ENCODE peak calls at places on chromosomes 11 and 22, in ten cellular contexts. D is Peyer's patch, H is ascending aorta, S is K562, C is right cardiac atrium, K is small intestine, J is esophagus muscularis mucosa, Z is GM23338, L is DND-41, X is heart left ventricle. I is an unnamed sample.
A peak's percentile ranks its signal among the peaks of the same experiment; 100 is the strongest.

GRCh38 chr11:21229224-21229623 is 559.8 kb downstream of the NELL1 start:
- DNase-seq in D (no peak), H (no peak), S (no peak), C (no peak), K (no peak), J (no peak), Z (no peak), L (no peak), X (no peak), I (no peak)

GRCh38 chr11:69261116-69261515 is 32.8 kb upstream of the MYEOV start:
- DNase-seq in D (no peak), H (no peak), S (no peak), C (no peak), K (no peak), J (no peak), Z (no peak), L (no peak), X (no peak), I (no peak)

GRCh38 chr11:8260202-8260996 is 3.3 kb downstream of the LMO1 start:
- DNase-seq in D (peak; percentile 26), H (no peak), S (no peak), C (no peak), K (no peak), J (no peak), Z (no peak), L (no peak), X (no peak), I (no peak)

GRCh38 chr11:20909995-20910726 is 240.8 kb downstream of the NELL1 start:
- DNase-seq in D (no peak), H (no peak), S (no peak), C (peak; percentile 22), K (no peak), J (no peak), Z (no peak), L (no peak), X (no peak), I (no peak)

GRCh38 chr11:64876226-64876750 is 2.1 kb downstream of the EHD1 start:
- DNase-seq in D (no peak), H (no peak), S (no peak), C (no peak), K (no peak), J (no peak), Z (no peak), L (no peak), X (no peak), I (no peak)

GRCh38 chr11:20226936-20227335 is 66.7 kb upstream of the DBX1 start:
- DNase-seq in D (no peak), H (no peak), S (no peak), C (no peak), K (no peak), J (no peak), Z (no peak), L (no peak), X (no peak), I (no peak)

GRCh38 chr22:34847072-34847471 is 218.9 kb upstream of the ISX start:
- DNase-seq in D (no peak), H (no peak), S (no peak), C (no peak), K (no peak), J (no peak), Z (no peak), L (no peak), X (no peak), I (no peak)

GRCh38 chr11:12702999-12703453 is 28.8 kb downstream of the TEAD1 start:
- DNase-seq in D (no peak), H (no peak), S (no peak), C (no peak), K (no peak), J (no peak), Z (no peak), L (no peak), X (no peak), I (no peak)

GRCh38 chr11:120564573-120565301 is 53.2 kb downstream of the GRIK4 start:
- DNase-seq in D (no peak), H (no peak), S (peak; percentile 5), C (peak; percentile 86), K (no peak), J (no peak), Z (peak; percentile 46), L (no peak), X (peak; percentile 51), I (peak; percentile 84)

GRCh38 chr22:24583221-24583971 is 9.5 kb downstream of the LRRC75B start:
- DNase-seq in D (no peak), H (no peak), S (no peak), C (peak; percentile 89), K (no peak), J (no peak), Z (no peak), L (no peak), X (no peak), I (peak; percentile 22)

DNA sequence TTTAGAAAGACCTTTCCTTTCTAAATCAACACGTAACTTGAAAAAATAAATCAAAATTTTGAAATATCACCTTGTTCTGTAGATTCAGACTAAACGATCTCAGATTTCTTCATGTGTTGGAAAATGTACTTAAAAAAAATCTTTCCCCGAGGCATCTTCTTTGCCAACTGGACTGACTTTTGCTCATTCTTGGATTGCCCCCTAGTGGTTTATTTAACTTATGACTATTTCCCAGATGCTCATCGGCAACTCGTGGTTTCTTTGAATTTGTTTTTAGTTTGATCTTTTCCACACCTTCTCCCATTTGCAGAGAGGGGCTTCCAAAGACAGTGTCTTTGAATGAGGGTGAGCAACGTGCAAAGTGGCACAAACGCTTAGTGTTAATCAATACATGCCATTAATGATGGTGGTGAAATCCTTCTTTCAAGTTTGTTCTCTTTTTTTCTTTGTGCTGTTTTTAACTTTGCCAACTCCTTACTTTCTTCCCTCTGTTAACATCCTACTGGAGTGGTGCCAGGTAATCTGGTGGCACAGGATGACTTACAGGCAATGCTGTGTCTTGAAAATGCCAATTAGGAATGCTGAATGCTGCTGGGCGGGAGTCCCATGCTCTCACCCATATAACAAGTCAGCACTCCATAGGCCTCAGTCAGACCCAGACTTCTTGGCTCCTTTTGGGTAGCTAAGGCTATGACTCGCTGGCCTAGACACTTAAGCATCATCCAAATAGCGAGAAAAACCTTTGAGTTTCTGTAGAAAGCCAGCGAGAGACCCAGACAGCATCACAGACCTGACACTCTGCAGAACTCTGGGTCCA is 18.3 kb downstream of the PRSS23 start:
- DNase-seq in D (no peak), H (no peak), S (peak; percentile 64), C (no peak), K (peak; percentile 59), J (no peak), Z (peak; percentile 85), L (peak; percentile 7), X (no peak), I (peak; percentile 49)
- H3K4me3 ChIP-seq in D (no peak overlapping the region), H (no peak overlapping the region), S (no peak overlapping the region), C (no peak overlapping the region), K (no peak overlapping the region), J (no peak overlapping the region), Z (no peak overlapping the region), L (no peak overlapping the region), X (no peak overlapping the region), I (no peak overlapping the region)

GRCh38 chr11:118144301-118144701 is 8.3 kb downstream of the SCN4B start:
- DNase-seq in D (no peak), H (no peak), S (no peak), C (no peak), K (no peak), J (no peak), Z (no peak), L (no peak), X (peak; percentile 53), I (no peak)
- H3K27me3 ChIP-seq in D (no peaks in the 10 kb centered on the region), H (no peaks in the 10 kb centered on the region), S (peaks cover 56% of the 10 kb centered on the region), C (no peaks in the 10 kb centered on the region), K (peaks cover 1% of the 10 kb centered on the region), J (peaks cover 49% of the 10 kb centered on the region), Z (peaks cover 62% of the 10 kb centered on the region), L (peaks cover 54% of the 10 kb centered on the region), X (no peaks in the 10 kb centered on the region), I (peaks cover 42% of the 10 kb centered on the region)

GRCh38 chr11:46697723-46698122 is 2.7 kb downstream of the ARHGAP1 start:
- DNase-seq in D (no peak), H (no peak), S (no peak), C (no peak), K (no peak), J (no peak), Z (no peak), L (no peak), X (no peak), I (no peak)
- H3K4me3 ChIP-seq in D (no peak overlapping the region), H (no peak overlapping the region), S (no peak overlapping the region), C (no peak overlapping the region), K (no peak overlapping the region), J (peak overlapping the region; percentile 1), Z (no peak overlapping the region), L (no peak overlapping the region), X (peak overlapping the region; percentile 6), I (no peak overlapping the region)

GRCh38 chr22:38944653-38945052 is 12.8 kb upstream of the APOBEC3A start:
- DNase-seq in D (no peak), H (no peak), S (no peak), C (no peak), K (peak; percentile 18), J (no peak), Z (no peak), L (no peak), X (no peak), I (no peak)
- H3K27me3 ChIP-seq in D (no peaks in the 10 kb centered on the region), H (no peaks in the 10 kb centered on the region), S (peaks cover 45% of the 10 kb centered on the region), C (no peaks in the 10 kb centered on the region), K (peaks cover 4% of the 10 kb centered on the region), J (peaks cover 46% of the 10 kb centered on the region), Z (no peaks in the 10 kb centered on the region), L (peaks cover 18% of the 10 kb centered on the region), X (peaks cover 31% of the 10 kb centered on the region), I (no peaks in the 10 kb centered on the region)

I was measured in H7.